ENCODE peak calls at places on chromosome 2, in nine cellular contexts. S is stimulated activated CD4-positive, alpha-beta T cell treated with anti-CD3 and anti-CD28 coated beads, TNF-alpha, amount 100 ng/mL, for 1 hour; L is HEK293T; U is GOT3; A is head of caudate nucleus; K is coronary artery; E is activated CD4-positive, alpha-beta T cell treated with anti-CD3 and anti-CD28 coated beads, Interleukin-2, amount 10 ng/mL, durations not matched to agents 24 days and 14 days; B is ACHN; I is CD4-positive, CD25-positive, alpha-beta regulatory T cell. D is an unnamed sample.
A peak's percentile ranks its signal among the peaks of the same experiment; 100 is the strongest.

GRCh38 chr2:31785876-31786275 is 205.1 kb upstream of the SRD5A2 start:
- DNase-seq in S (no peak), L (no peak), U (no peak), A (no peak), K (no peak), E (no peak), B (peak; percentile 87), I (no peak), D (no peak)

GRCh38 chr2:118014492-118014824 is 588 bp upstream of the CCDC93 start:
- DNase-seq in S (no peak), L (no peak), U (no peak), A (no peak), K (peak; percentile 74), E (no peak), B (no peak), I (peak; percentile 22), D (no peak)

GRCh38 chr2:42939411-42940206 is 147.2 kb upstream of the HAAO start:
- DNase-seq in S (no peak), L (no peak), U (no peak), A (no peak), K (peak; percentile 71), E (no peak), B (no peak), I (no peak), D (no peak)

GRCh38 chr2:176139621-176140020 is 10.1 kb downstream of the HOXD8 start:
- DNase-seq in S (no peak), L (no peak), U (no peak), A (no peak), K (no peak), E (no peak), B (no peak), I (no peak), D (no peak)

GRCh38 chr2:22449676-22450075 is 935.3 kb upstream of the KLHL29 start:
- DNase-seq in S (no peak), L (no peak), U (no peak), A (no peak), K (no peak), E (no peak), B (no peak), I (no peak), D (no peak)

GRCh38 chr2:88053301-88053700 is 2.3 kb downstream of the KRCC1 start:
- DNase-seq in S (no peak), L (no peak), U (no peak), A (no peak), K (no peak), E (no peak), B (no peak), I (no peak), D (peak; percentile 80)

GRCh38 chr2:204129591-204130270 is 193.2 kb downstream of the ICOS start:
- DNase-seq in S (no peak), L (no peak), U (no peak), A (no peak), K (no peak), E (no peak), B (no peak), I (no peak), D (peak; percentile 44)

GRCh38 chr2:24075259-24075658 is 867 bp downstream of the SF3B6 start:
- DNase-seq in S (no peak), L (no peak), U (no peak), A (no peak), K (peak; percentile 40), E (no peak), B (no peak), I (no peak), D (no peak)

GRCh38 chr2:206790311-206790935 is 25.0 kb downstream of the FASTKD2 start:
- DNase-seq in S (no peak), L (no peak), U (no peak), A (no peak), K (no peak), E (no peak), B (no peak), I (no peak), D (peak; percentile 5)

GRCh38 chr2:17538844-17539554 is 1.5 kb upstream of the VSNL1 start:
- DNase-seq in S (no peak), L (peak; percentile 63), U (peak; percentile 11), A (no peak), K (peak; percentile 79), E (no peak), B (peak; percentile 10), I (no peak), D (peak; percentile 52)

GRCh38 chr2:241007880-241008710 is 9.7 kb downstream of the SNED1 start:
- DNase-seq in S (no peak), L (no peak), U (no peak), A (no peak), K (peak; percentile 66), E (no peak), B (no peak), I (no peak), D (no peak)

GRCh38 chr2:145085616-145086015 is 565.7 kb upstream of the ZEB2 start:
- DNase-seq in S (no peak), L (no peak), U (no peak), A (no peak), K (no peak), E (no peak), B (no peak), I (no peak), D (peak; percentile 41)

GRCh38 chr2:191296083-191297006 is 51.1 kb downstream of the MYO1B start:
- DNase-seq in S (no peak), L (no peak), U (no peak), A (no peak), K (no peak), E (no peak), B (no peak), I (no peak), D (no peak)

GRCh38 chr2:33670392-33670937 is 71.4 kb upstream of the FAM98A start:
- DNase-seq in S (no peak), L (peak; percentile 23), U (no peak), A (no peak), K (no peak), E (no peak), B (no peak), I (no peak), D (no peak)

GRCh38 chr2:176085861-176086771 is 2.4 kb upstream of the EVX2 start:
- DNase-seq in S (no peak), L (no peak), U (no peak), A (peak; percentile 69), K (peak; percentile 67), E (peak; percentile 60), B (peak; percentile 54), I (no peak), D (peak; percentile 37)

GRCh38 chr2:234834228-234834923 is 117.4 kb upstream of the SH3BP4 start:
- DNase-seq in S (no peak), L (no peak), U (no peak), A (no peak), K (no peak), E (no peak), B (no peak), I (no peak), D (no peak)

GRCh38 chr2:205408690-205409089 is 273.6 kb upstream of the NRP2 start:
- DNase-seq in S (no peak), L (no peak), U (no peak), A (no peak), K (no peak), E (no peak), B (no peak), I (no peak), D (no peak)

GRCh38 chr2:62333961-62334360 is 138.0 kb downstream of the B3GNT2 start:
- DNase-seq in S (no peak), L (no peak), U (no peak), A (no peak), K (no peak), E (no peak), B (no peak), I (no peak), D (no peak)

GRCh38 chr2:160109939-160110673 is 47.7 kb upstream of the PLA2R1 start:
- DNase-seq in S (no peak), L (peak; percentile 72), U (no peak), A (peak; percentile 55), K (no peak), E (peak; percentile 83), B (peak; percentile 81), I (peak; percentile 45), D (peak; percentile 89)

GRCh38 chr2:79139423-79139822 is 19.1 kb downstream of the REG1A start:
- DNase-seq in S (no peak), L (no peak), U (no peak), A (no peak), K (no peak), E (no peak), B (no peak), I (no peak), D (no peak)

GRCh38 chr2:239394346-239394945 is 6.4 kb downstream of the HDAC4 start:
- DNase-seq in S (no peak), L (no peak), U (no peak), A (no peak), K (no peak), E (no peak), B (no peak), I (no peak), D (no peak)

GRCh38 chr2:152558174-152559091 is 158.8 kb downstream of the PRPF40A start:
- DNase-seq in S (no peak), L (no peak), U (peak; percentile 9), A (no peak), K (no peak), E (no peak), B (peak; percentile 93), I (no peak), D (peak; percentile 84)

GRCh38 chr2:81266106-81266505 is 961.6 kb upstream of the LRRTM1 start:
- DNase-seq in S (no peak), L (no peak), U (no peak), A (no peak), K (no peak), E (no peak), B (peak; percentile 45), I (no peak), D (peak; percentile 1)

GRCh38 chr2:199057936-199058335 is 399.8 kb downstream of the SATB2 start:
- DNase-seq in S (no peak), L (no peak), U (no peak), A (no peak), K (no peak), E (no peak), B (no peak), I (no peak), D (no peak)

GRCh38 chr2:168589236-168589635 is 133.2 kb downstream of the CERS6 start:
- DNase-seq in S (no peak), L (no peak), U (no peak), A (no peak), K (no peak), E (no peak), B (no peak), I (no peak), D (no peak)

GRCh38 chr2:106857882-106858478 is 28.0 kb downstream of the ST6GAL2 start:
- DNase-seq in S (no peak), L (no peak), U (no peak), A (no peak), K (no peak), E (no peak), B (no peak), I (no peak), D (no peak)

GRCh38 chr2:202109139-202109736 is 36.2 kb downstream of the KIAA2012 start:
- DNase-seq in S (no peak), L (no peak), U (no peak), A (no peak), K (no peak), E (no peak), B (no peak), I (no peak), D (no peak)

GRCh38 chr2:106649306-106649705 is 162.1 kb downstream of the CD8B2 start:
- DNase-seq in S (no peak), L (no peak), U (no peak), A (no peak), K (no peak), E (no peak), B (no peak), I (no peak), D (no peak)

GRCh38 chr2:24894750-24895149 is 25.3 kb downstream of the ADCY3 start:
- DNase-seq in S (no peak), L (no peak), U (no peak), A (no peak), K (no peak), E (no peak), B (no peak), I (no peak), D (no peak)

GRCh38 chr2:242060212-242060835 is 190.8 kb downstream of the RTP5 start:
- DNase-seq in S (no peak), L (no peak), U (no peak), A (no peak), K (no peak), E (no peak), B (no peak), I (no peak), D (peak; percentile 80)

D was measured in fibroblast of pulmonary artery.